ENCODE peak calls at places on chromosomes 2 and 18, in eight cellular contexts. One of them, this sample, is unnamed.

GRCh38 chr2:119106301-119106897 is 52.2 kb downstream of the C1QL2 start:
- DNase-seq in uterus: no peak
- DNase-seq in HEK293T: peak
- DNase-seq in CD4-positive, alpha-beta T cell: peak
- DNase-seq in type B pancreatic cell: peak
- DNase-seq in heart right ventricle: peak
- DNase-seq in astrocyte of the spinal cord: peak
- DNase-seq in T-helper 2 cell: no peak
- DNase-seq in this sample: no peak

GRCh38 chr2:44522846-44523245 is 161.1 kb downstream of the CAMKMT start:
- DNase-seq in HEK293T: no peak
- DNase-seq in T-helper 2 cell: no peak
- DNase-seq in heart right ventricle: no peak
- DNase-seq in type B pancreatic cell: no peak
- DNase-seq in CD4-positive, alpha-beta T cell: no peak
- DNase-seq in astrocyte of the spinal cord: no peak
- DNase-seq in uterus: no peak
- DNase-seq in this sample: no peak

GRCh38 chr2:120914839-120915521 is 179.3 kb downstream of the GLI2 start:
- DNase-seq in HEK293T: no peak
- DNase-seq in CD4-positive, alpha-beta T cell: no peak
- DNase-seq in type B pancreatic cell: no peak
- DNase-seq in heart right ventricle: peak
- DNase-seq in T-helper 2 cell: no peak
- DNase-seq in uterus: peak
- DNase-seq in astrocyte of the spinal cord: peak
- DNase-seq in this sample: no peak

GRCh38 chr18:24942144-24942543 is 409.8 kb downstream of the ZNF521 start:
- DNase-seq in astrocyte of the spinal cord: no peak
- DNase-seq in CD4-positive, alpha-beta T cell: no peak
- DNase-seq in HEK293T: no peak
- DNase-seq in type B pancreatic cell: no peak
- DNase-seq in uterus: no peak
- DNase-seq in heart right ventricle: peak
- DNase-seq in T-helper 2 cell: no peak
- DNase-seq in this sample: no peak

GRCh38 chr18:78979058-78979680 is 449 bp upstream of the SALL3 start:
- DNase-seq in type B pancreatic cell: no peak
- DNase-seq in HEK293T: peak
- DNase-seq in astrocyte of the spinal cord: no peak
- DNase-seq in uterus: no peak
- DNase-seq in CD4-positive, alpha-beta T cell: no peak
- DNase-seq in T-helper 2 cell: no peak
- DNase-seq in heart right ventricle: no peak
- DNase-seq in this sample: peak

GRCh38 chr2:119259296-119259860 is 35.7 kb downstream of the STEAP3 start:
- DNase-seq in CD4-positive, alpha-beta T cell: no peak
- DNase-seq in type B pancreatic cell: no peak
- DNase-seq in uterus: no peak
- DNase-seq in HEK293T: no peak
- DNase-seq in T-helper 2 cell: no peak
- DNase-seq in heart right ventricle: no peak
- DNase-seq in astrocyte of the spinal cord: no peak
- DNase-seq in this sample: peak

GRCh38 chr2:71856709-71857525 is 290.7 kb downstream of the CYP26B1 start:
- DNase-seq in HEK293T: no peak
- DNase-seq in T-helper 2 cell: no peak
- DNase-seq in astrocyte of the spinal cord: no peak
- DNase-seq in uterus: no peak
- DNase-seq in CD4-positive, alpha-beta T cell: no peak
- DNase-seq in heart right ventricle: no peak
- DNase-seq in type B pancreatic cell: no peak
- DNase-seq in this sample: no peak

GRCh38 chr2:127045792-127046501 is 61.0 kb downstream of the BIN1 start:
- DNase-seq in uterus: peak
- DNase-seq in heart right ventricle: no peak
- DNase-seq in type B pancreatic cell: no peak
- DNase-seq in HEK293T: no peak
- DNase-seq in T-helper 2 cell: no peak
- DNase-seq in CD4-positive, alpha-beta T cell: no peak
- DNase-seq in astrocyte of the spinal cord: no peak
- DNase-seq in this sample: peak

GRCh38 chr2:126883661-126884030 is 15.0 kb upstream of the TEX51 start:
- DNase-seq in heart right ventricle: no peak
- DNase-seq in T-helper 2 cell: no peak
- DNase-seq in type B pancreatic cell: no peak
- DNase-seq in astrocyte of the spinal cord: no peak
- DNase-seq in uterus: no peak
- DNase-seq in CD4-positive, alpha-beta T cell: no peak
- DNase-seq in HEK293T: no peak
- DNase-seq in this sample: no peak

GRCh38 chr2:15733867-15734765 is 142.4 kb downstream of the DDX1 start:
- DNase-seq in heart right ventricle: no peak
- DNase-seq in T-helper 2 cell: no peak
- DNase-seq in HEK293T: no peak
- DNase-seq in CD4-positive, alpha-beta T cell: no peak
- DNase-seq in type B pancreatic cell: no peak
- DNase-seq in uterus: no peak
- DNase-seq in astrocyte of the spinal cord: peak
- DNase-seq in this sample: no peak

GRCh38 chr2:101974663-101975062 is 17.1 kb upstream of the IL1R2 start:
- DNase-seq in heart right ventricle: no peak
- DNase-seq in astrocyte of the spinal cord: peak
- DNase-seq in uterus: peak
- DNase-seq in CD4-positive, alpha-beta T cell: no peak
- DNase-seq in type B pancreatic cell: no peak
- DNase-seq in T-helper 2 cell: no peak
- DNase-seq in HEK293T: no peak
- DNase-seq in this sample: no peak

GRCh38 chr2:239855863-239856587 is 169.1 kb downstream of the NDUFA10 start:
- DNase-seq in uterus: no peak
- DNase-seq in CD4-positive, alpha-beta T cell: no peak
- DNase-seq in type B pancreatic cell: peak
- DNase-seq in HEK293T: no peak
- DNase-seq in heart right ventricle: no peak
- DNase-seq in T-helper 2 cell: no peak
- DNase-seq in astrocyte of the spinal cord: no peak
- DNase-seq in this sample: no peak

GRCh38 chr2:211367711-211368110 is 811.3 kb downstream of the CPS1 start:
- DNase-seq in astrocyte of the spinal cord: peak
- DNase-seq in type B pancreatic cell: no peak
- DNase-seq in T-helper 2 cell: no peak
- DNase-seq in uterus: no peak
- DNase-seq in heart right ventricle: no peak
- DNase-seq in HEK293T: no peak
- DNase-seq in CD4-positive, alpha-beta T cell: no peak
- DNase-seq in this sample: no peak

GRCh38 chr2:42941633-42942176 is 149.3 kb upstream of the HAAO start:
- DNase-seq in heart right ventricle: no peak
- DNase-seq in astrocyte of the spinal cord: no peak
- DNase-seq in uterus: peak
- DNase-seq in type B pancreatic cell: no peak
- DNase-seq in HEK293T: no peak
- DNase-seq in T-helper 2 cell: no peak
- DNase-seq in CD4-positive, alpha-beta T cell: no peak
- DNase-seq in this sample: no peak

GRCh38 chr2:150619607-150620330 is 132.3 kb upstream of the RND3 start:
- DNase-seq in type B pancreatic cell: no peak
- DNase-seq in astrocyte of the spinal cord: peak
- DNase-seq in heart right ventricle: no peak
- DNase-seq in T-helper 2 cell: no peak
- DNase-seq in uterus: no peak
- DNase-seq in CD4-positive, alpha-beta T cell: no peak
- DNase-seq in HEK293T: no peak
- DNase-seq in this sample: no peak

GRCh38 chr2:232973336-232973735 is 39.7 kb downstream of the NGEF start:
- DNase-seq in HEK293T: no peak
- DNase-seq in astrocyte of the spinal cord: no peak
- DNase-seq in CD4-positive, alpha-beta T cell: no peak
- DNase-seq in heart right ventricle: no peak
- DNase-seq in type B pancreatic cell: peak
- DNase-seq in uterus: no peak
- DNase-seq in T-helper 2 cell: no peak
- DNase-seq in this sample: no peak

GRCh38 chr2:173161040-173161439 is 85.4 kb downstream of the MAP3K20 start:
- DNase-seq in HEK293T: no peak
- DNase-seq in type B pancreatic cell: no peak
- DNase-seq in astrocyte of the spinal cord: no peak
- DNase-seq in T-helper 2 cell: no peak
- DNase-seq in CD4-positive, alpha-beta T cell: no peak
- DNase-seq in uterus: no peak
- DNase-seq in heart right ventricle: no peak
- DNase-seq in this sample: no peak

GRCh38 chr18:3283253-3283863 is 21.4 kb downstream of the MYL12B start:
- DNase-seq in heart right ventricle: no peak
- DNase-seq in astrocyte of the spinal cord: no peak
- DNase-seq in T-helper 2 cell: no peak
- DNase-seq in uterus: no peak
- DNase-seq in CD4-positive, alpha-beta T cell: no peak
- DNase-seq in type B pancreatic cell: no peak
- DNase-seq in HEK293T: no peak
- DNase-seq in this sample: no peak

GRCh38 chr2:47076586-47077441 is 78.3 kb downstream of the STPG4 start:
- DNase-seq in HEK293T: no peak
- DNase-seq in astrocyte of the spinal cord: peak
- DNase-seq in T-helper 2 cell: no peak
- DNase-seq in type B pancreatic cell: no peak
- DNase-seq in heart right ventricle: no peak
- DNase-seq in uterus: peak
- DNase-seq in CD4-positive, alpha-beta T cell: no peak
- DNase-seq in this sample: peak

GRCh38 chr2:30300456-30301221 is 69.3 kb downstream of the LBH start:
- DNase-seq in T-helper 2 cell: no peak
- DNase-seq in CD4-positive, alpha-beta T cell: no peak
- DNase-seq in uterus: peak
- DNase-seq in astrocyte of the spinal cord: peak
- DNase-seq in HEK293T: no peak
- DNase-seq in heart right ventricle: peak
- DNase-seq in type B pancreatic cell: no peak
- DNase-seq in this sample: peak

GRCh38 chr18:67367540-67367939 is 149.0 kb downstream of the DSEL start:
- DNase-seq in uterus: no peak
- DNase-seq in HEK293T: no peak
- DNase-seq in CD4-positive, alpha-beta T cell: no peak
- DNase-seq in T-helper 2 cell: no peak
- DNase-seq in type B pancreatic cell: no peak
- DNase-seq in astrocyte of the spinal cord: no peak
- DNase-seq in heart right ventricle: no peak
- DNase-seq in this sample: no peak

This sample was measured in SK-N-SH.